ENCODE peak calls at places on chromosome 17, in nine cellular contexts. One of them, this sample, is unnamed.

GRCh38 chr17:11909348-11909747 is 87.9 kb downstream of the ZNF18 start:
- DNase-seq in NCI-H1436: no peak
- DNase-seq in activated naive CD8-positive, alpha-beta T cell treated with anti-CD3 and anti-CD28 coated beads for 36 hours: no peak
- DNase-seq in ELR: no peak
- DNase-seq in uterus: no peak
- DNase-seq in fibroblast of the aortic adventitia: no peak
- DNase-seq in stromal cell of bone marrow: no peak
- DNase-seq in mammary epithelial cell: no peak
- DNase-seq in central memory CD4-positive, alpha-beta T cell: no peak
- DNase-seq in this sample: peak; percentile 30

GRCh38 chr17:40103082-40103741 is 2.8 kb upstream of the NR1D1 start:
- DNase-seq in stromal cell of bone marrow: no peak
- DNase-seq in central memory CD4-positive, alpha-beta T cell: no peak
- DNase-seq in mammary epithelial cell: no peak
- DNase-seq in activated naive CD8-positive, alpha-beta T cell treated with anti-CD3 and anti-CD28 coated beads for 36 hours: no peak
- DNase-seq in NCI-H1436: no peak
- DNase-seq in ELR: no peak
- DNase-seq in uterus: peak; percentile 46
- DNase-seq in fibroblast of the aortic adventitia: no peak
- DNase-seq in this sample: no peak

GRCh38 chr17:67449065-67449464 is 72.0 kb downstream of the PITPNC1 start:
- DNase-seq in mammary epithelial cell: no peak
- DNase-seq in uterus: no peak
- DNase-seq in fibroblast of the aortic adventitia: peak; percentile 78
- DNase-seq in NCI-H1436: no peak
- DNase-seq in stromal cell of bone marrow: no peak
- DNase-seq in central memory CD4-positive, alpha-beta T cell: no peak
- DNase-seq in activated naive CD8-positive, alpha-beta T cell treated with anti-CD3 and anti-CD28 coated beads for 36 hours: no peak
- DNase-seq in ELR: no peak
- DNase-seq in this sample: no peak

GRCh38 chr17:77034677-77035424 is 105.9 kb upstream of the SEC14L1 start:
- DNase-seq in mammary epithelial cell: no peak
- DNase-seq in NCI-H1436: no peak
- DNase-seq in central memory CD4-positive, alpha-beta T cell: no peak
- DNase-seq in ELR: no peak
- DNase-seq in activated naive CD8-positive, alpha-beta T cell treated with anti-CD3 and anti-CD28 coated beads for 36 hours: no peak
- DNase-seq in fibroblast of the aortic adventitia: no peak
- DNase-seq in uterus: no peak
- DNase-seq in stromal cell of bone marrow: no peak
- DNase-seq in this sample: no peak

GRCh38 chr17:64045176-64045575 is 24.7 kb upstream of the ICAM2 start:
- DNase-seq in stromal cell of bone marrow: no peak
- DNase-seq in NCI-H1436: no peak
- DNase-seq in ELR: no peak
- DNase-seq in central memory CD4-positive, alpha-beta T cell: no peak
- DNase-seq in fibroblast of the aortic adventitia: no peak
- DNase-seq in mammary epithelial cell: no peak
- DNase-seq in uterus: no peak
- DNase-seq in activated naive CD8-positive, alpha-beta T cell treated with anti-CD3 and anti-CD28 coated beads for 36 hours: no peak
- DNase-seq in this sample: no peak

GRCh38 chr17:34567665-34568064 is 11.7 kb upstream of the TMEM132E start:
- DNase-seq in NCI-H1436: no peak
- DNase-seq in central memory CD4-positive, alpha-beta T cell: no peak
- DNase-seq in stromal cell of bone marrow: no peak
- DNase-seq in fibroblast of the aortic adventitia: no peak
- DNase-seq in uterus: no peak
- DNase-seq in mammary epithelial cell: no peak
- DNase-seq in activated naive CD8-positive, alpha-beta T cell treated with anti-CD3 and anti-CD28 coated beads for 36 hours: no peak
- DNase-seq in ELR: peak; percentile 15
- DNase-seq in this sample: no peak

GRCh38 chr17:10041287-10041612 is 136.2 kb upstream of the RCVRN start:
- DNase-seq in NCI-H1436: no peak
- DNase-seq in uterus: no peak
- DNase-seq in central memory CD4-positive, alpha-beta T cell: no peak
- DNase-seq in stromal cell of bone marrow: no peak
- DNase-seq in fibroblast of the aortic adventitia: no peak
- DNase-seq in mammary epithelial cell: no peak
- DNase-seq in activated naive CD8-positive, alpha-beta T cell treated with anti-CD3 and anti-CD28 coated beads for 36 hours: no peak
- DNase-seq in ELR: no peak
- DNase-seq in this sample: no peak

GRCh38 chr17:791807-792206 is 9.7 kb downstream of the MRM3 start:
- DNase-seq in NCI-H1436: no peak
- DNase-seq in central memory CD4-positive, alpha-beta T cell: no peak
- DNase-seq in stromal cell of bone marrow: no peak
- DNase-seq in activated naive CD8-positive, alpha-beta T cell treated with anti-CD3 and anti-CD28 coated beads for 36 hours: no peak
- DNase-seq in ELR: no peak
- DNase-seq in fibroblast of the aortic adventitia: no peak
- DNase-seq in uterus: peak; percentile 15
- DNase-seq in mammary epithelial cell: no peak
- DNase-seq in this sample: no peak

GRCh38 chr17:47244697-47245096 is 8.9 kb upstream of the ITGB3 start:
- DNase-seq in stromal cell of bone marrow: no peak
- DNase-seq in activated naive CD8-positive, alpha-beta T cell treated with anti-CD3 and anti-CD28 coated beads for 36 hours: no peak
- DNase-seq in ELR: no peak
- DNase-seq in NCI-H1436: no peak
- DNase-seq in mammary epithelial cell: no peak
- DNase-seq in fibroblast of the aortic adventitia: peak; percentile 25
- DNase-seq in central memory CD4-positive, alpha-beta T cell: no peak
- DNase-seq in uterus: no peak
- DNase-seq in this sample: no peak

GRCh38 chr17:72514321-72514861 is 393.6 kb downstream of the SOX9 start:
- DNase-seq in NCI-H1436: no peak
- DNase-seq in stromal cell of bone marrow: no peak
- DNase-seq in uterus: no peak
- DNase-seq in fibroblast of the aortic adventitia: peak; percentile 30
- DNase-seq in ELR: no peak
- DNase-seq in activated naive CD8-positive, alpha-beta T cell treated with anti-CD3 and anti-CD28 coated beads for 36 hours: no peak
- DNase-seq in mammary epithelial cell: no peak
- DNase-seq in central memory CD4-positive, alpha-beta T cell: no peak
- DNase-seq in this sample: no peak

GRCh38 chr17:70357196-70357595 is 187.9 kb downstream of the KCNJ2 start:
- DNase-seq in stromal cell of bone marrow: no peak
- DNase-seq in NCI-H1436: no peak
- DNase-seq in activated naive CD8-positive, alpha-beta T cell treated with anti-CD3 and anti-CD28 coated beads for 36 hours: no peak
- DNase-seq in ELR: peak; percentile 57
- DNase-seq in mammary epithelial cell: no peak
- DNase-seq in fibroblast of the aortic adventitia: no peak
- DNase-seq in uterus: no peak
- DNase-seq in central memory CD4-positive, alpha-beta T cell: no peak
- DNase-seq in this sample: no peak

GRCh38 chr17:75849724-75850123 is 5.4 kb downstream of the WBP2 start:
- DNase-seq in NCI-H1436: no peak
- DNase-seq in central memory CD4-positive, alpha-beta T cell: no peak
- DNase-seq in activated naive CD8-positive, alpha-beta T cell treated with anti-CD3 and anti-CD28 coated beads for 36 hours: no peak
- DNase-seq in uterus: no peak
- DNase-seq in stromal cell of bone marrow: no peak
- DNase-seq in ELR: no peak
- DNase-seq in mammary epithelial cell: no peak
- DNase-seq in fibroblast of the aortic adventitia: no peak
- DNase-seq in this sample: no peak

GRCh38 chr17:82949984-82950383 is 110.2 kb upstream of the ZNF750 start:
- DNase-seq in mammary epithelial cell: no peak
- DNase-seq in NCI-H1436: no peak
- DNase-seq in stromal cell of bone marrow: no peak
- DNase-seq in uterus: peak; percentile 8
- DNase-seq in activated naive CD8-positive, alpha-beta T cell treated with anti-CD3 and anti-CD28 coated beads for 36 hours: no peak
- DNase-seq in ELR: no peak
- DNase-seq in fibroblast of the aortic adventitia: no peak
- DNase-seq in central memory CD4-positive, alpha-beta T cell: no peak
- DNase-seq in this sample: no peak

GRCh38 chr17:67020293-67020766 is 24.0 kb upstream of the CACNG1 start:
- DNase-seq in stromal cell of bone marrow: no peak
- DNase-seq in ELR: no peak
- DNase-seq in fibroblast of the aortic adventitia: no peak
- DNase-seq in NCI-H1436: peak; percentile 46
- DNase-seq in uterus: no peak
- DNase-seq in mammary epithelial cell: no peak
- DNase-seq in central memory CD4-positive, alpha-beta T cell: no peak
- DNase-seq in activated naive CD8-positive, alpha-beta T cell treated with anti-CD3 and anti-CD28 coated beads for 36 hours: no peak
- DNase-seq in this sample: no peak